ENCODE peak calls at places on chromosomes 11 and 22, in five cellular contexts. One of them, this sample, is unnamed.
A peak's percentile ranks its signal among the peaks of the same experiment; 100 is the strongest.

GRCh38 chr22:28620244-28620922 is 59.3 kb downstream of the TTC28 start:
- DNase-seq in ACHN: no peak
- DNase-seq in OCI-LY7: no peak
- DNase-seq in stimulated activated CD8-positive, alpha-beta memory T cell treated with anti-CD3 and anti-CD28 coated beads, Interleukin-4, amount 100 ng/mL, for 1 hour: no peak
- DNase-seq in NCI-H524: no peak
- DNase-seq in this sample: no peak

GRCh38 chr11:128716661-128717210 is 22.9 kb downstream of the FLI1 start:
- DNase-seq in NCI-H524: no peak
- DNase-seq in stimulated activated CD8-positive, alpha-beta memory T cell treated with anti-CD3 and anti-CD28 coated beads, Interleukin-4, amount 100 ng/mL, for 1 hour: no peak
- DNase-seq in ACHN: no peak
- DNase-seq in OCI-LY7: peak; percentile 55
- DNase-seq in this sample: no peak

GRCh38 chr22:24834845-24835570 is 29.0 kb downstream of the SGSM1 start:
- DNase-seq in ACHN: peak; percentile 11
- DNase-seq in OCI-LY7: peak; percentile 25
- DNase-seq in NCI-H524: peak; percentile 65
- DNase-seq in stimulated activated CD8-positive, alpha-beta memory T cell treated with anti-CD3 and anti-CD28 coated beads, Interleukin-4, amount 100 ng/mL, for 1 hour: no peak
- DNase-seq in this sample: no peak

GRCh38 chr11:70761094-70761905 is 363.0 kb downstream of the CTTN start:
- DNase-seq in ACHN: no peak
- DNase-seq in OCI-LY7: no peak
- DNase-seq in NCI-H524: no peak
- DNase-seq in stimulated activated CD8-positive, alpha-beta memory T cell treated with anti-CD3 and anti-CD28 coated beads, Interleukin-4, amount 100 ng/mL, for 1 hour: no peak
- DNase-seq in this sample: no peak

GRCh38 chr11:2802389-2803185 is 83.0 kb downstream of the CDKN1C start:
- DNase-seq in ACHN: no peak
- DNase-seq in NCI-H524: peak; percentile 65
- DNase-seq in OCI-LY7: no peak
- DNase-seq in stimulated activated CD8-positive, alpha-beta memory T cell treated with anti-CD3 and anti-CD28 coated beads, Interleukin-4, amount 100 ng/mL, for 1 hour: no peak
- DNase-seq in this sample: no peak

GRCh38 chr11:134372536-134372935 is 39.5 kb downstream of the B3GAT1 start:
- DNase-seq in NCI-H524: no peak
- DNase-seq in ACHN: no peak
- DNase-seq in OCI-LY7: no peak
- DNase-seq in stimulated activated CD8-positive, alpha-beta memory T cell treated with anti-CD3 and anti-CD28 coated beads, Interleukin-4, amount 100 ng/mL, for 1 hour: no peak
- DNase-seq in this sample: no peak

GRCh38 chr22:49052023-49052538 is 775.6 kb downstream of the BRD1 start:
- DNase-seq in ACHN: no peak
- DNase-seq in stimulated activated CD8-positive, alpha-beta memory T cell treated with anti-CD3 and anti-CD28 coated beads, Interleukin-4, amount 100 ng/mL, for 1 hour: no peak
- DNase-seq in NCI-H524: no peak
- DNase-seq in OCI-LY7: no peak
- DNase-seq in this sample: no peak

GRCh38 chr11:57646756-57647303 is 2.9 kb downstream of the YPEL4 start:
- DNase-seq in ACHN: no peak
- DNase-seq in stimulated activated CD8-positive, alpha-beta memory T cell treated with anti-CD3 and anti-CD28 coated beads, Interleukin-4, amount 100 ng/mL, for 1 hour: no peak
- DNase-seq in NCI-H524: no peak
- DNase-seq in OCI-LY7: no peak
- DNase-seq in this sample: no peak

GRCh38 chr11:1953489-1954284 is 6.6 kb downstream of the MRPL23 start:
- DNase-seq in OCI-LY7: no peak
- DNase-seq in NCI-H524: no peak
- DNase-seq in stimulated activated CD8-positive, alpha-beta memory T cell treated with anti-CD3 and anti-CD28 coated beads, Interleukin-4, amount 100 ng/mL, for 1 hour: no peak
- DNase-seq in ACHN: no peak
- DNase-seq in this sample: peak; percentile 3

GRCh38 chr22:29054251-29054767 is 7.3 kb downstream of the C22orf31 start:
- DNase-seq in ACHN: no peak
- DNase-seq in OCI-LY7: no peak
- DNase-seq in NCI-H524: no peak
- DNase-seq in stimulated activated CD8-positive, alpha-beta memory T cell treated with anti-CD3 and anti-CD28 coated beads, Interleukin-4, amount 100 ng/mL, for 1 hour: no peak
- DNase-seq in this sample: no peak

This sample was measured in prostate gland.